ENCODE peak calls at places on chromosome 4, in seven cellular contexts. H is glutamatergic neuron, B is PC-3, R is cardiac fibroblast, C is H9, T is fibroblast of pulmonary artery, N is colonic mucosa. X is an unnamed sample.

GRCh38 chr4:629916-630641 is 4.7 kb downstream of the PDE6B start:
- DNase-seq in C (peak), T (no peak), N (no peak), B (no peak), R (no peak), H (no peak), X (no peak)

GRCh38 chr4:181289203-181289602 is 954.0 kb upstream of the TENM3 start:
- DNase-seq in C (no peak), H (no peak), R (no peak), N (no peak), B (no peak), T (no peak), X (no peak)

GRCh38 chr4:124437853-124438495 is 274.6 kb downstream of the ANKRD50 start:
- DNase-seq in C (no peak), R (no peak), H (no peak), B (peak), N (no peak), T (no peak), X (no peak)

GRCh38 chr4:114599231-114600065 is 841 bp downstream of the UGT8 start:
- DNase-seq in R (no peak), T (no peak), B (no peak), N (peak), H (peak), C (peak), X (no peak)

GRCh38 chr4:114601304-114602052 is 2.9 kb downstream of the UGT8 start:
- DNase-seq in H (no peak), T (no peak), N (no peak), B (no peak), R (no peak), C (no peak), X (no peak)

GRCh38 chr4:169492436-169493163 is 119.8 kb downstream of the NEK1 start:
- DNase-seq in N (peak), T (peak), H (peak), B (peak), R (peak), C (peak), X (peak)

GRCh38 chr4:72846280-72847111 is 223.0 kb downstream of the COX18 start:
- DNase-seq in T (peak), N (peak), R (no peak), H (peak), C (peak), B (peak), X (peak)

GRCh38 chr4:169956441-169956840 is 69.8 kb downstream of the MFAP3L start:
- DNase-seq in C (no peak), B (no peak), T (no peak), R (no peak), H (no peak), N (no peak), X (peak)

GRCh38 chr4:121778991-121779628 is 14.1 kb upstream of the SMIM43 start:
- DNase-seq in T (peak), B (no peak), H (no peak), N (no peak), C (no peak), R (peak), X (peak)

GRCh38 chr4:77015390-77015789 is 60.4 kb downstream of the CCNI start:
- DNase-seq in T (peak), N (no peak), R (no peak), B (no peak), C (peak), H (no peak), X (peak)

GRCh38 chr4:131547506-131547981 is 1601.5 kb upstream of the PCDH10 start:
- DNase-seq in C (no peak), R (no peak), H (no peak), N (no peak), T (no peak), B (no peak), X (no peak)

GRCh38 chr4:68129793-68130192 is at the start of gene TMPRSS11F:
- DNase-seq in C (no peak), H (no peak), T (no peak), N (no peak), B (peak), R (no peak), X (no peak)

GRCh38 chr4:55435136-55435535 is 39.4 kb downstream of the TMEM165 start:
- DNase-seq in C (no peak), R (peak), H (no peak), B (peak), T (peak), N (no peak), X (no peak)

GRCh38 chr4:141473952-141474351 is 162.4 kb upstream of the IL15 start:
- DNase-seq in B (no peak), N (no peak), T (no peak), R (peak), C (no peak), H (no peak), X (peak)

GRCh38 chr4:150173854-150174398 is 95.7 kb downstream of the DCLK2 start:
- DNase-seq in T (peak), B (no peak), N (no peak), H (no peak), R (peak), C (no peak), X (no peak)

GRCh38 chr4:183444953-183445543 is 612 bp downstream of the CDKN2AIP start:
- DNase-seq in C (no peak), B (peak), H (peak), T (peak), N (peak), R (peak), X (peak)

GRCh38 chr4:8371251-8371995 is 69.1 kb downstream of the ACOX3 start:
- DNase-seq in H (no peak), C (no peak), T (no peak), B (no peak), R (no peak), N (no peak), X (no peak)

GRCh38 chr4:89001647-89002518 is 55.1 kb downstream of the FAM13A start:
- DNase-seq in C (no peak), R (peak), N (no peak), T (no peak), B (no peak), H (no peak), X (no peak)

GRCh38 chr4:40586034-40586433 is 43.6 kb downstream of the RBM47 start:
- DNase-seq in R (no peak), N (no peak), H (no peak), B (no peak), C (no peak), T (no peak), X (peak)

GRCh38 chr4:186932196-186932595 is 208.5 kb upstream of the FAT1 start:
- DNase-seq in N (no peak), R (no peak), T (no peak), C (no peak), B (no peak), H (no peak), X (no peak)

GRCh38 chr4:186931519-186931918 is 207.9 kb upstream of the FAT1 start:
- DNase-seq in C (no peak), B (peak), T (peak), R (no peak), N (no peak), H (no peak), X (peak)

GRCh38 chr4:186930024-186930423 is 206.4 kb upstream of the FAT1 start:
- DNase-seq in T (no peak), H (no peak), N (no peak), R (no peak), C (no peak), B (no peak), X (no peak)

GRCh38 chr4:186924723-186925122 is 201.1 kb upstream of the FAT1 start:
- DNase-seq in T (no peak), N (no peak), R (no peak), B (no peak), C (no peak), H (no peak), X (no peak)

GRCh38 chr4:186927624-186928023 is 204.0 kb upstream of the FAT1 start:
- DNase-seq in H (no peak), T (no peak), B (no peak), N (no peak), C (no peak), R (no peak), X (no peak)
- TF ChIP-seq CTCF in H (no peak), T (no peak), B (no peak), N (no peak), C (no peak), R (no peak), X (no peak)

GRCh38 chr4:52869196-52869595 is 7.1 kb downstream of the RASL11B start:
- DNase-seq in B (no peak), R (peak), N (peak), H (peak), C (no peak), T (peak), X (peak)

GRCh38 chr4:52866734-52867133 is 4.6 kb downstream of the RASL11B start:
- DNase-seq in B (no peak), N (no peak), R (no peak), T (no peak), C (no peak), H (no peak), X (no peak)

GRCh38 chr4:52870225-52870624 is 8.1 kb downstream of the RASL11B start:
- DNase-seq in R (no peak), N (no peak), T (no peak), C (no peak), H (no peak), B (no peak), X (no peak)

GRCh38 chr4:52869656-52870055 is 7.5 kb downstream of the RASL11B start:
- DNase-seq in H (no peak), C (no peak), T (no peak), R (no peak), B (no peak), N (no peak), X (no peak)

DNA sequence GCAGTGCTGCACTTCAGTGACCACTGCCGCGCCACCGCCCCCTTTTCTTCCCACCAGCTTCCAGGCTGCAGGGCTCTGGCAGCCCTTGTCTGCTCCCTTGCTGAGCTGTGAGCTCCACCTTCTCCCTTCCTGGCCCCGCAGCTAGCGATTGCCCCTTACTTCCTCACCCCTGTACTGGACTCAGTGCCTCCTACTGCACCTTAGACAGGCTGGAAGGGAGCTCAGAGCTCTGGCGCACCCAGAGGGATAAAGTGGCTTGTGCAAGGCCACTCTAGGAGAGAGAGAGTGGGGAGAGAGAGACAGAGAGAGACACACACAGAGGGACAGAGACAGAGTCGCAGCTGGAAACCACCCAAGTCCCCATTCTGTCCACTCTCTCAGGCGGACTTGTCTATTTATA is 6.0 kb downstream of the RASL11B start:
- DNase-seq in R (no peak), B (no peak), N (no peak), T (no peak), H (peak), C (peak), X (no peak)
- TF ChIP-seq CTCF in R (no peak), B (no peak), N (no peak), T (no peak), H (no peak), C (no peak), X (no peak)

DNA sequence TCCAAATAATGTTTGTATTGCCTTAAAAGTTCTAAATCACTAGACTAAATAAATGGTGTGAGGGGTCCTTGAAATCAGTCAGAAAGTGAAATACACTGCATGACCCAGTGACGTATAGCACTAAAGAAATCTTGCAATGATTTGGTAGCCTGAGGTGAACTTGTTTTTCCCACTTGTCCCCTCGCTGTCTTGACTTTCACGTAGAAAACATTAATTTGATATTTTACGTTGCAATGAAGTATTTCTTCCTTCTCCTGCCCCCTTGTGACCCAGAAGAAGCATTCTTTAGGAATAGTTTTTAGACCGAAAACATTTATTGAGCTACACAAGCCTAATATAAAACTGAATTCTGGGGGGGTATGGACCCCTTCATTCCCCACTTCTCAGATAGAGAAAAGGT is 3.7 kb downstream of the KLB start:
- DNase-seq in B (peak), T (peak), H (no peak), R (peak), C (no peak), N (no peak), X (peak)
- TF ChIP-seq CTCF in B (peak), T (peak), H (no peak), R (peak), C (no peak), N (no peak), X (peak)

GRCh38 chr4:5710962-5711478 is at the start of gene EVC:
- DNase-seq in R (peak), B (peak), T (peak), H (peak), C (peak), N (peak), X (peak)

GRCh38 chr4:5708829-5709680 is 696 bp upstream of the EVC2 start:
- DNase-seq in C (peak), H (no peak), T (no peak), R (no peak), N (no peak), B (no peak), X (peak)

GRCh38 chr4:5708171-5708828 is at the start of gene EVC2:
- DNase-seq in B (peak), T (peak), H (peak), N (peak), C (peak), R (peak), X (peak)

GRCh38 chr4:5711479-5712184 is 631 bp downstream of the EVC start:
- DNase-seq in H (peak), N (no peak), B (peak), T (peak), C (peak), R (peak), X (peak)

GRCh38 chr4:5710065-5710961 is 688 bp upstream of the EVC start:
- DNase-seq in T (no peak), H (no peak), B (peak), C (no peak), N (no peak), R (peak), X (peak)
- TF ChIP-seq CTCF in T (peak), H (peak), B (peak), C (peak), N (no peak), R (peak), X (peak)

DNA sequence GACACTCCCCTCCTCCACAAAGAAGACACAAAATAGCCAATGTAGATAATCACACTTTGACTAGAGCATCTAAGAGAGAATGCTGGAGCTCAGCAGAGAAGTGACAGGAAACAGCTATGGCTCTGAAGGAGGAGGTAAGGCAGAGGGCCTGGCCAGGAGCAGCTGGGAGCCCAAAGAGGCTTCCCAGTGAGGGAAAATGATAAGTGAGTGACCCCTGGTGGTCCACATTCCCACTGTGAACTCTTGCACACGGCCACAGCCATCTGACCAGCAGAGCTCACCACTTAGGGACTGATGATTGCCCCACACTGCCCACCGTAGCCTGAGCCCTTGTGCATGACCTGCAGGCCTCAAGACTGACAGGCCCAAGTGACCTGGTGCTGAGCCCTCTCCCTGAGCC is 162.7 kb upstream of the GALNTL6 start:
- DNase-seq in N (no peak), H (peak), T (no peak), C (peak), R (no peak), B (no peak), X (no peak)
- TF ChIP-seq CTCF in N (no peak), H (peak), T (no peak), C (peak), R (no peak), B (no peak), X (no peak)

GRCh38 chr4:13615162-13615561 is 12.4 kb downstream of the BOD1L1 start:
- DNase-seq in T (no peak), H (no peak), C (no peak), N (no peak), R (no peak), B (no peak), X (no peak)

GRCh38 chr4:13617801-13618200 is 9.7 kb downstream of the BOD1L1 start:
- DNase-seq in C (no peak), H (no peak), B (no peak), T (no peak), N (no peak), R (no peak), X (no peak)

GRCh38 chr4:13616597-13616996 is 10.9 kb downstream of the BOD1L1 start:
- DNase-seq in N (no peak), T (no peak), C (no peak), B (no peak), H (no peak), R (no peak), X (no peak)

GRCh38 chr4:13611283-13611842 is 16.2 kb downstream of the BOD1L1 start:
- DNase-seq in C (no peak), H (no peak), R (peak), T (peak), B (no peak), N (no peak), X (peak)

DNA sequence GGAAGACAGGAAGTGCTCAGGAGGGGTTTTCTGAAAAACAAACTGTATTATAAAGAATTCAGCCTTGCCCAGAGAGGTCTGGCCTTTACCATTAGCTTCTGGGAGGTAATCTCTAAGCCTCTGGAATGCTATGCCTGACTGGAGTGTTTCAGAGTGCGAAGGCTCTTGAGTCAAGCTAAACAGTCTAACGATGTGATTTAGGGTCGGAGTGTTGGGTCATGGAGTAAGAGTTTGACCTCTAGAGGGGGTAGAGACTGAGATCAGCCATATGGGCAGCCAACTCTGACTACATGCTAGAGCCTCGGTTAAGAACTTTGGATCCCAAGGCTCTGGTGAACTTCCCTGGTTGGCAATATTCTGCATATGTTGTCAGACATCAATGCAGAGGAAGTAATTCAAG is 15.0 kb downstream of the BOD1L1 start:
- DNase-seq in C (no peak), T (no peak), B (no peak), N (no peak), H (no peak), R (no peak), X (no peak)
- TF ChIP-seq CTCF in C (peak), T (no peak), B (peak), N (no peak), H (no peak), R (no peak), X (no peak)

GRCh38 chr4:6542951-6543350 is 32.0 kb upstream of the MAN2B2 start:
- DNase-seq in T (no peak), H (peak), C (no peak), R (no peak), N (no peak), B (no peak), X (no peak)
- TF ChIP-seq CTCF in T (no peak), H (no peak), C (no peak), R (no peak), N (no peak), B (no peak), X (no peak)

GRCh38 chr4:134865675-134866074 is 664.1 kb upstream of the PABPC4L start:
- DNase-seq in B (no peak), R (no peak), N (no peak), C (no peak), T (no peak), H (no peak), X (no peak)
- TF ChIP-seq CTCF in B (peak), R (no peak), N (no peak), C (peak), T (no peak), H (peak), X (no peak)

GRCh38 chr4:111842336-111842735 is 302.9 kb upstream of the FAM241A start:
- DNase-seq in T (peak), H (no peak), N (no peak), C (no peak), B (no peak), R (no peak), X (peak)

GRCh38 chr4:111849726-111850284 is 295.4 kb upstream of the FAM241A start:
- DNase-seq in R (no peak), B (no peak), N (no peak), C (no peak), H (no peak), T (no peak), X (peak)

DNA sequence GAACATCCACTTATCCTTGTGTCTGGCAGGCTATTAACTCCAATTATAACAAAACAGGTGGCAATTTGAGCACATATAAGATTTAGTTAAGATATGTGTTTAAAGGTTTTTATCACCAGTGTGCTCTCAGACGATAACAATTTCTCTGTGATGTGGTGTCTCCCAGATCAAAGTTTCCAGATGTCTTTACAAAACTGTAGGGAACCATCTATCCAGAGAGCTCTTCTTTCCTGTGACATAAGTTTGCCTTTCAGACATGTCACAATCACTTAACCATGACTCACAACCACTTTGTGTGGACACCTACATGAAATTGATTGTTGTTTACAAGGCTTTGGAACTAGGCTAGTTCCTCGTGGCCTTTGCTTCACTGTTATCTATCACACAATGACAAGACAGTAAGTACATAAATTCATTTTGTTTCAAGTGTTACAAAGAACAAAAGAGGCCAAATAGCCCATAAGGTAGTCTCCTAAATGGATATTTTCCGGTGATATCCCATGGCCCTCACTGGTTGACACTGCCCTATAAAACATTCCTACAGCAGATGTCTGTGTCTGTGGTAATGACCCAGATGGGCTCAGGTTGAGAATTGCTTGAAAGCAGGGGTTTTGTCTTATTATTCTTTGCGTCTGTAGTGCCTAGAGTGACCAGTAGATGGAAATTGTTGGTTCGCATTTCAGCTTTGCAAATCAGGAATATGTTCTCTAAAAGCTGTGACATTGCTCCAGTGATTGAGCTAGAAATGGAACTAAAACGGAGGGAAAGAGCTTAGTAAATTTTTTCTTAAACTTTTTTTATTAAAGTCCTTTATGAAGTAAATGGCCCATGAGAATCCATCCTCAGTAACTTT is 297.8 kb upstream of the FAM241A start:
- DNase-seq in H (no peak), C (no peak), T (peak), N (no peak), B (peak), R (no peak), X (peak)
- TF ChIP-seq CTCF in H (peak), C (peak), T (peak), N (no peak), B (peak), R (peak), X (peak)

GRCh38 chr4:23904639-23905061 is 14.8 kb upstream of the PPARGC1A start:
- DNase-seq in R (no peak), N (no peak), C (no peak), H (no peak), B (no peak), T (no peak), X (no peak)

GRCh38 chr4:23903859-23904438 is 14.1 kb upstream of the PPARGC1A start:
- DNase-seq in T (no peak), B (no peak), C (no peak), R (peak), N (no peak), H (peak), X (no peak)

GRCh38 chr4:23900636-23901035 is 10.8 kb upstream of the PPARGC1A start:
- DNase-seq in H (no peak), C (no peak), T (no peak), N (no peak), B (no peak), R (no peak), X (no peak)

GRCh38 chr4:23899565-23899964 is 9.7 kb upstream of the PPARGC1A start:
- DNase-seq in R (no peak), H (no peak), N (no peak), T (no peak), B (no peak), C (no peak), X (no peak)

GRCh38 chr4:23902203-23902602 is 12.4 kb upstream of the PPARGC1A start:
- DNase-seq in T (no peak), N (no peak), B (no peak), R (no peak), H (no peak), C (no peak), X (no peak)
- TF ChIP-seq CTCF in T (no peak), N (no peak), B (no peak), R (no peak), H (peak), C (peak), X (no peak)